ENCODE peak calls at places on chromosomes 16 and 17, in eight cellular contexts. E is adrenal gland, C is esophagus squamous epithelium, V is substantia nigra, P is Peyer's patch, S is tibial artery, J is pancreas, K is heart left ventricle. L is an unnamed sample.

GRCh38 chr17:81234940-81235821 is 3.7 kb downstream of the TEPSIN start:
- DNase-seq in E (no peak), C (no peak), V (no peak), P (no peak), S (no peak), J (no peak), K (no peak), L (no peak)

GRCh38 chr17:62703269-62703775 is 75.9 kb downstream of the MRC2 start:
- DNase-seq in E (no peak), C (no peak), V (no peak), P (no peak), S (peak; percentile 69), J (peak; percentile 44), K (no peak), L (no peak)

GRCh38 chr16:57069635-57070350 is 22.6 kb upstream of the CPNE2 start:
- DNase-seq in E (no peak), C (no peak), V (no peak), P (no peak), S (no peak), J (no peak), K (no peak), L (no peak)

GRCh38 chr17:45129426-45129939 is 2.8 kb downstream of the PLCD3 start:
- DNase-seq in E (peak; percentile 95), C (no peak), V (no peak), P (no peak), S (no peak), J (no peak), K (peak; percentile 39), L (peak; percentile 62)

GRCh38 chr16:28609631-28610594 is at the start of gene SULT1A1:
- DNase-seq in E (peak; percentile 78), C (no peak), V (no peak), P (peak; percentile 97), S (no peak), J (peak; percentile 76), K (peak; percentile 68), L (peak; percentile 33)

GRCh38 chr16:27367463-27368357 is 34.3 kb upstream of the IL21R start:
- DNase-seq in E (peak; percentile 78), C (peak; percentile 34), V (peak; percentile 8), P (peak; percentile 93), S (peak; percentile 91), J (peak; percentile 74), K (peak; percentile 83), L (peak; percentile 89)

GRCh38 chr17:73827627-73828241 is 183.5 kb upstream of the SDK2 start:
- DNase-seq in E (no peak), C (no peak), V (no peak), P (peak; percentile 33), S (peak; percentile 38), J (no peak), K (no peak), L (no peak)

GRCh38 chr17:42456223-42457106 is 2.2 kb upstream of the ATP6V0A1 start:
- DNase-seq in E (no peak), C (no peak), V (no peak), P (no peak), S (no peak), J (no peak), K (no peak), L (peak; percentile 62)

GRCh38 chr16:72763927-72764628 is 283.9 kb downstream of the ZFHX3 start:
- DNase-seq in E (no peak), C (no peak), V (no peak), P (no peak), S (no peak), J (no peak), K (no peak), L (no peak)

GRCh38 chr16:27967169-27967568 is 96.3 kb downstream of the GSG1L start:
- DNase-seq in E (no peak), C (no peak), V (no peak), P (peak; percentile 21), S (no peak), J (no peak), K (no peak), L (no peak)

GRCh38 chr16:80148826-80149225 is 392.0 kb upstream of the DYNLRB2 start:
- DNase-seq in E (no peak), C (no peak), V (no peak), P (no peak), S (no peak), J (no peak), K (no peak), L (no peak)

GRCh38 chr16:85788819-85789218 is 10.5 kb downstream of the EMC8 start:
- DNase-seq in E (no peak), C (no peak), V (no peak), P (no peak), S (no peak), J (no peak), K (no peak), L (no peak)

GRCh38 chr16:580141-580945 is 9.5 kb upstream of the RAB40C start:
- DNase-seq in E (no peak), C (no peak), V (no peak), P (no peak), S (no peak), J (peak; percentile 86), K (no peak), L (no peak)

GRCh38 chr17:3558603-3559269 is 1.1 kb upstream of the TRPV3 start:
- DNase-seq in E (no peak), C (peak; percentile 34), V (no peak), P (peak; percentile 93), S (no peak), J (no peak), K (no peak), L (peak; percentile 66)

GRCh38 chr16:78599271-78599670 is 499.8 kb downstream of the WWOX start:
- DNase-seq in E (no peak), C (no peak), V (no peak), P (no peak), S (no peak), J (no peak), K (no peak), L (no peak)

GRCh38 chr17:81558941-81559806 is 7.0 kb upstream of the FAAP100 start:
- DNase-seq in E (no peak), C (no peak), V (no peak), P (no peak), S (no peak), J (no peak), K (no peak), L (no peak)

GRCh38 chr16:18050777-18051176 is 285.8 kb downstream of the NPIPA8 start:
- DNase-seq in E (no peak), C (no peak), V (no peak), P (no peak), S (no peak), J (no peak), K (no peak), L (no peak)

GRCh38 chr16:30142672-30143346 is 19.8 kb upstream of the MAPK3 start:
- DNase-seq in E (peak; percentile 28), C (no peak), V (no peak), P (no peak), S (no peak), J (no peak), K (no peak), L (no peak)

DNA sequence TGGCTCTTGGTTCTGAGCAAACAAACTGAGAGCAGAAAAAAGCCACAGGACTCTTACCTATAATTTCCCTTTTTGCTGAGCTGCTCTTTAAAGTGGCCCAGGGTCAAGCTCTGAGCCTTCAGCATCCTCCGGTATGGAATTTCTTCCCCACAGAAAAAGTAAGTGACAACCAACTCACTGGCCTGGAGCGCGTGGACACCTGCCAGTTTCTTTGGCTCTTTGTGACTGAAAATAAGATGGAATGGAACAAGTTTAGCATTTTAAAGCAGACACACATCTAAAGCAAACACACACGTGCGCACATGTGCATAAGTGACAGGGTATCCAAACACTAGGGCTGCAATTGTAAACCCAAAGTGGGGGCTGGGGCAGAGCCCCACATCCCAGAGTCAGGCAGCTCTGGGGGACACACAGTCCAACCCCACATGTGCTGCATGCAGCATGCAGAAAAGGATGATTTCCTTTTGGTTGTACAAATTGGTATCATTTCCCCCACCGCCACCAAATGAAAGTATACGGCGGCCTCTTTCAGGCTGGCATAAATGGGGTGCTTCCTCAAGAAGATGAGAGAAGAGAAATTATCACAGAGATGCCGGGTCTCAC is 27.5 kb downstream of the AXIN2 start:
- DNase-seq in E (no peak), C (no peak), V (no peak), P (no peak), S (no peak), J (no peak), K (no peak), L (no peak)
- H3K27ac ChIP-seq in E (peak overlapping the region; percentile 28), C (no peak overlapping the region), V (no peak overlapping the region), P (no peak overlapping the region), S (no peak overlapping the region), J (no peak overlapping the region), K (no peak overlapping the region), L (no peak overlapping the region)

DNA sequence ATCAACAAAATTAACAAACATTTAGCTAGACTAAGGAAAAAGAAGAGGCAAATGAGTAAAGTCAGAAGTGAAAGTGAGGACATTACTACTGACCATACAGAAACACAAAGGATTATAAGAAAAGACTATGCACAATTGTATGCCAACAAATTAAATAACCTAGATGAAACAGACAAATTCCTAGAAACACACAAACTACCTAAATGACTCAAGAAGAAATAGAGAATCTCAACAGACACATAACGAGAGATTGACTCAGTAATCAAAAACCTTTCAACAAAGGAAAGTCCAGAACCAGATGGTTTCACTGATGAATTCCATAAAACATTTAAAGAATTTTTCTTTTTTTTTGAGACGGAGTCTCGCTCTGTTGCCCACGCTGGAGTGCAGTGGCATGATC is 35.7 kb upstream of the MYLK3 start:
- DNase-seq in E (no peak), C (no peak), V (no peak), P (no peak), S (no peak), J (no peak), K (no peak), L (no peak)
- H3K27ac ChIP-seq in E (no peak overlapping the region), C (no peak overlapping the region), V (no peak overlapping the region), P (no peak overlapping the region), S (no peak overlapping the region), J (no peak overlapping the region), K (no peak overlapping the region), L (no peak overlapping the region)

DNA sequence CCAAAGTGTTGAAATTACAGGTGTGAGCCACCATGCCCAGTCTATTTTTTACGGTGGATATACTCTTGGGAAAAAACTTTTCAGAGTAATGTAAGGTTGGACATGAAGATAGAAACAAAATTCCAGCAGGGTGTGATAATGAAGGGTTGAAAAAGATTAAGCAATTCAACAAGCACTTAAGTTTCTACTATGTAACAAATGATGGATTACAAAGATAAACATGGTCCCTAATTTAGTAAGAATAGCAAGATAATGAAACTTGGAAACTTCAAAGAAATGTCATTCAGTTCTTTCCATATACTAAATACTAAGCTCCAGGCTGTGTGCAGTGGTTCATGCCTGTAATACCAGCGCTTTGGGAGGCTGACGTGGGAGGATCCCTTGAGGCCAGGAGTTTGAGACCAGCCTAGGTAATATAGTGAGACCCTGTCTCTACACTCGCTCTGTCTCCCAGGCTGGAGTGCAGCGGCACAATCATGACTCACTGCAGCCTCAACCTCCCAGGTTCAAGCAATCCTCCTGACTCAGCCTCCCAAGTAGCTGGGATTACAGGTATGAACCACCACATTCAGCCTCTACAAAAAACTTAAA is 31.0 kb downstream of the PSMD12 start:
- DNase-seq in E (no peak), C (no peak), V (no peak), P (no peak), S (no peak), J (no peak), K (no peak), L (no peak)
- H3K27ac ChIP-seq in E (no peak overlapping the region), C (no peak overlapping the region), V (no peak overlapping the region), P (no peak overlapping the region), S (no peak overlapping the region), J (no peak overlapping the region), K (no peak overlapping the region), L (no peak overlapping the region)

DNA sequence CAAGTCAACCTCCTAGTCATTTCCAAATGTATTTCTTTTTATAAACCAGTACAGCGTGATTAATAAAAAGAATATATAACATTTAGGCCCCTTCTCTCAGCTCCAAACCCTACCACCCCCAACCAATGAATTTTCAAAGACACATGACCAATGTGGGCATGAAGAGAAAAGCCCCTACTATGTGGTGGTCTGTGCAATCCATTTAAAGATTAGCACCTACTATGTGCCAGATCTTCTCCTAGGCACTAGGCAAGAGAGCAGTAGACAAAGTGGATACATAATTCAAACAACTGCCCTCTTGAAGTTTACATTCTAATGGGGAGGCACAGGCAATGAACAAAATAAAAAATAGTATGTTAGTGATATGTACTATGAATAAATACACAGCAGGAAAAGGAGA is 19.4 kb downstream of the AXIN2 start:
- DNase-seq in E (no peak), C (no peak), V (no peak), P (no peak), S (no peak), J (no peak), K (no peak), L (no peak)
- H3K27ac ChIP-seq in E (no peak overlapping the region), C (no peak overlapping the region), V (no peak overlapping the region), P (no peak overlapping the region), S (no peak overlapping the region), J (no peak overlapping the region), K (no peak overlapping the region), L (no peak overlapping the region)